ENCODE peak calls at places on chromosomes 4 and X, in five cellular contexts. One of them, this sample, is unnamed.

GRCh38 chr4:108303488-108304177 is 134.9 kb upstream of the LEF1 start:
- DNase-seq in IMR-90: peak; percentile 1
- DNase-seq in uterus: no peak
- DNase-seq in adrenal gland: no peak
- DNase-seq in A549: no peak
- DNase-seq in this sample: no peak

GRCh38 chrX:154358011-154358410 is 16.4 kb downstream of the FLNA start:
- DNase-seq in IMR-90: no peak
- DNase-seq in uterus: no peak
- DNase-seq in adrenal gland: no peak
- DNase-seq in A549: no peak
- DNase-seq in this sample: no peak

GRCh38 chr4:182604161-182604591 is 313.0 kb downstream of the DCTD start:
- DNase-seq in IMR-90: peak; percentile 97
- DNase-seq in A549: no peak
- DNase-seq in uterus: no peak
- DNase-seq in adrenal gland: no peak
- DNase-seq in this sample: no peak

GRCh38 chr4:28427306-28428085 is 1566.9 kb downstream of the STIM2 start:
- DNase-seq in uterus: no peak
- DNase-seq in IMR-90: no peak
- DNase-seq in adrenal gland: no peak
- DNase-seq in A549: no peak
- DNase-seq in this sample: no peak

GRCh38 chrX:112736310-112736709 is 56.6 kb upstream of the LHFPL1 start:
- DNase-seq in A549: no peak
- DNase-seq in uterus: no peak
- DNase-seq in adrenal gland: no peak
- DNase-seq in IMR-90: no peak
- DNase-seq in this sample: no peak

GRCh38 chr4:57073559-57073958 is 36.6 kb downstream of the IGFBP7 start:
- DNase-seq in IMR-90: no peak
- DNase-seq in adrenal gland: no peak
- DNase-seq in A549: no peak
- DNase-seq in uterus: no peak
- DNase-seq in this sample: no peak

GRCh38 chr4:181264908-181265307 is 978.3 kb upstream of the TENM3 start:
- DNase-seq in uterus: no peak
- DNase-seq in adrenal gland: no peak
- DNase-seq in A549: no peak
- DNase-seq in IMR-90: no peak
- DNase-seq in this sample: no peak

GRCh38 chr4:158356331-158356730 is 146.0 kb downstream of the TMEM144 start:
- DNase-seq in adrenal gland: no peak
- DNase-seq in IMR-90: no peak
- DNase-seq in A549: no peak
- DNase-seq in uterus: no peak
- DNase-seq in this sample: no peak

GRCh38 chrX:8741981-8742380 is 10.0 kb upstream of the ANOS1 start:
- DNase-seq in adrenal gland: no peak
- DNase-seq in IMR-90: no peak
- DNase-seq in A549: no peak
- DNase-seq in uterus: no peak
- DNase-seq in this sample: no peak

GRCh38 chr4:147370473-147370872 is 110.4 kb upstream of the EDNRA start:
- DNase-seq in adrenal gland: no peak
- DNase-seq in uterus: no peak
- DNase-seq in A549: no peak
- DNase-seq in IMR-90: peak; percentile 43
- DNase-seq in this sample: no peak

GRCh38 chr4:157045507-157046127 is 30.3 kb upstream of the GLRB start:
- DNase-seq in adrenal gland: peak; percentile 51
- DNase-seq in IMR-90: peak; percentile 80
- DNase-seq in A549: peak; percentile 54
- DNase-seq in uterus: no peak
- DNase-seq in this sample: peak; percentile 56

GRCh38 chrX:153412746-153413720 is 1.8 kb downstream of the ZFP92 start:
- DNase-seq in adrenal gland: no peak
- DNase-seq in A549: peak; percentile 9
- DNase-seq in IMR-90: no peak
- DNase-seq in uterus: no peak
- DNase-seq in this sample: no peak

GRCh38 chrX:153927686-153927935 is 1.5 kb upstream of the ARHGAP4 start:
- DNase-seq in A549: no peak
- DNase-seq in adrenal gland: no peak
- DNase-seq in uterus: no peak
- DNase-seq in IMR-90: no peak
- DNase-seq in this sample: no peak

GRCh38 chrX:50154429-50154828 is 46.4 kb downstream of the AKAP4 start:
- DNase-seq in IMR-90: no peak
- DNase-seq in uterus: no peak
- DNase-seq in A549: no peak
- DNase-seq in adrenal gland: no peak
- DNase-seq in this sample: no peak

GRCh38 chr4:165464813-165465381 is 86.1 kb downstream of the CPE start:
- DNase-seq in A549: peak; percentile 26
- DNase-seq in adrenal gland: no peak
- DNase-seq in uterus: no peak
- DNase-seq in IMR-90: peak; percentile 48
- DNase-seq in this sample: peak; percentile 16

GRCh38 chr4:150002561-150002960 is 75.7 kb upstream of the DCLK2 start:
- DNase-seq in A549: peak; percentile 12
- DNase-seq in uterus: no peak
- DNase-seq in IMR-90: peak; percentile 34
- DNase-seq in adrenal gland: no peak
- DNase-seq in this sample: no peak

GRCh38 chrX:120731386-120731785 is 101.5 kb upstream of the C1GALT1C1 start:
- DNase-seq in uterus: no peak
- DNase-seq in IMR-90: no peak
- DNase-seq in A549: no peak
- DNase-seq in adrenal gland: no peak
- DNase-seq in this sample: no peak

GRCh38 chr4:38957239-38957815 is 74.9 kb downstream of the TMEM156 start:
- DNase-seq in adrenal gland: no peak
- DNase-seq in uterus: no peak
- DNase-seq in IMR-90: no peak
- DNase-seq in A549: no peak
- DNase-seq in this sample: no peak

GRCh38 chrX:13647709-13648212 is 5.2 kb upstream of the TCEANC start:
- DNase-seq in adrenal gland: peak; percentile 80
- DNase-seq in IMR-90: peak; percentile 89
- DNase-seq in A549: peak; percentile 16
- DNase-seq in uterus: peak; percentile 67
- DNase-seq in this sample: peak; percentile 34

GRCh38 chrX:129663171-129663570 is 8.4 kb upstream of the APLN start:
- DNase-seq in uterus: no peak
- DNase-seq in A549: no peak
- DNase-seq in IMR-90: peak; percentile 28
- DNase-seq in adrenal gland: no peak
- DNase-seq in this sample: no peak

GRCh38 chr4:14415146-14415545 is 587.1 kb upstream of the CPEB2 start:
- DNase-seq in A549: peak; percentile 6
- DNase-seq in adrenal gland: no peak
- DNase-seq in uterus: no peak
- DNase-seq in IMR-90: peak; percentile 31
- DNase-seq in this sample: no peak

GRCh38 chr4:77264826-77265225 is 107.8 kb downstream of the CCNG2 start:
- DNase-seq in IMR-90: no peak
- DNase-seq in uterus: no peak
- DNase-seq in adrenal gland: no peak
- DNase-seq in A549: no peak
- DNase-seq in this sample: no peak

GRCh38 chr4:98627883-98628282 is 30.5 kb downstream of the TSPAN5 start:
- DNase-seq in A549: no peak
- DNase-seq in uterus: no peak
- DNase-seq in adrenal gland: no peak
- DNase-seq in IMR-90: peak; percentile 81
- DNase-seq in this sample: no peak

DNA sequence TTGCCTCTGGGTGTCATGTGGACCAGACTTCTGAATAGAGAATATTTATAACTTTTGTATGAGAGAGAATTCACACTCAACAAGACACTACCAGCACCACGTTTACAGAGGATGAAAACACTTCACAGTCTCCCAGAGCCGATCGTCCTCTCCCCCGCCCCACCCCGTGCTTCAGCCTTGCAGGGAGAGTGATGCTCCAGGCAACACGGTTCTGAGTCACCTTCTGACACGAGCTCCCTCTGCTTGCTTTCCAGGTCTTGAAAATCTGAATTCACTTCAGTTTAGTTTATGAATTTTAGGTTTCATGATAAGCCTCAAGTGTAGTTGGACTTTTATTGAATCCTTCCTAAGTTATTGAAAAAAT is 59.8 kb downstream of the CPLX1 start:
- DNase-seq in IMR-90: peak; percentile 56
- DNase-seq in uterus: no peak
- DNase-seq in adrenal gland: peak; percentile 91
- DNase-seq in A549: peak; percentile 29
- DNase-seq in this sample: no peak
- H3K27ac ChIP-seq in IMR-90: no peak overlapping the region
- H3K27ac ChIP-seq in uterus: no peak overlapping the region
- H3K27ac ChIP-seq in adrenal gland: peak overlapping the region; percentile 1
- H3K27ac ChIP-seq in A549: no peak overlapping the region
- H3K27ac ChIP-seq in this sample: no peak overlapping the region

DNA sequence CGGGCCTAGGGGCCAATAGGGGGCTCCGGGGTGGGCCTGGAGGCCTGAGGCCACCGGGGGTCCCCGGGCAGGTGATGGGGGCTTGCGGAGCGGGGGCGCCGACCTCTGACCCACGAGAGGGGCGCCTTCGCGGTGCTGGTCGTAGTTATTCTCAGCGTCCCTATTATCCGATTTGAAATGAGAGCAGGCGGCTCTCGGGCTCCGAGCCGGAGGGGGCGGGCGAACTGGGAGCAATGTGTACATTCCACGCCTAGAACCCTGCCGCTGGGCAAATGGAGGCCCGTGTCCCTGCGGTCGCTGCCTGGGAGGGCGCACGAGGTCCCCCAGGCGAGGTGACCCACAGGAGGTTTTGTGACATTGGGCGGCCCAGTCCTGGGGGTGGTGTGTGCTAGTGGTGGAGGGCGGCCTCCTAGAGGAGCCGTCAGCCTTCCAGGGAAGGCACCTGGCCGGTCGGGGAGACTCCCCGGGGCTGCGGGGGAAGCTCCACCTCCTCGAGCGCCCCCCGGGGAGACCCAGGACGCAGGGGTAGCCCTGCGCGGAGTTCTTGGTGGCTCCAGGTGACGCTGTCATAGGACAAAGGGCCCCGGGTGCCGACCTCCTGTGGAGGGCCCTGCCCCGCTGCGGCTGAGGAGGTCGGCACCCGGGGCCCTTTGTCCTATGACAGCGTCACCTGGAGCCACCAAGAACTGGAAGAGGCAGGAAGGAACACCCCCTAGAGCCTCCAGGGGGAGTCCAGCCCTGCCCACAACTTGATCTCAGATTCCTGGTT is 102.6 kb upstream of the PRKX start:
- DNase-seq in IMR-90: peak; percentile 12
- DNase-seq in A549: peak; percentile 42
- DNase-seq in uterus: peak; percentile 53
- DNase-seq in adrenal gland: peak; percentile 61
- DNase-seq in this sample: peak; percentile 66
- TF ChIP-seq POLR2A in IMR-90: peak; percentile 10
- TF ChIP-seq POLR2A in A549: no peak
- TF ChIP-seq POLR2A in uterus: no peak
- TF ChIP-seq POLR2A in adrenal gland: peak; percentile 21
- TF ChIP-seq POLR2A in this sample: peak; percentile 23

GRCh38 chr4:10055871-10056270 is 34.6 kb upstream of the SLC2A9 start:
- DNase-seq in uterus: no peak
- DNase-seq in IMR-90: peak; percentile 20
- DNase-seq in A549: no peak
- DNase-seq in adrenal gland: no peak
- DNase-seq in this sample: no peak

GRCh38 chr4:10054571-10055041 is 33.3 kb upstream of the SLC2A9 start:
- DNase-seq in adrenal gland: no peak
- DNase-seq in uterus: no peak
- DNase-seq in A549: no peak
- DNase-seq in IMR-90: no peak
- DNase-seq in this sample: no peak

GRCh38 chr4:10056334-10057022 is 35.2 kb upstream of the SLC2A9 start:
- DNase-seq in A549: no peak
- DNase-seq in IMR-90: no peak
- DNase-seq in uterus: no peak
- DNase-seq in adrenal gland: no peak
- DNase-seq in this sample: peak; percentile 30

GRCh38 chr4:10051536-10052135 is 30.3 kb upstream of the SLC2A9 start:
- DNase-seq in A549: no peak
- DNase-seq in IMR-90: no peak
- DNase-seq in adrenal gland: no peak
- DNase-seq in uterus: no peak
- DNase-seq in this sample: no peak

DNA sequence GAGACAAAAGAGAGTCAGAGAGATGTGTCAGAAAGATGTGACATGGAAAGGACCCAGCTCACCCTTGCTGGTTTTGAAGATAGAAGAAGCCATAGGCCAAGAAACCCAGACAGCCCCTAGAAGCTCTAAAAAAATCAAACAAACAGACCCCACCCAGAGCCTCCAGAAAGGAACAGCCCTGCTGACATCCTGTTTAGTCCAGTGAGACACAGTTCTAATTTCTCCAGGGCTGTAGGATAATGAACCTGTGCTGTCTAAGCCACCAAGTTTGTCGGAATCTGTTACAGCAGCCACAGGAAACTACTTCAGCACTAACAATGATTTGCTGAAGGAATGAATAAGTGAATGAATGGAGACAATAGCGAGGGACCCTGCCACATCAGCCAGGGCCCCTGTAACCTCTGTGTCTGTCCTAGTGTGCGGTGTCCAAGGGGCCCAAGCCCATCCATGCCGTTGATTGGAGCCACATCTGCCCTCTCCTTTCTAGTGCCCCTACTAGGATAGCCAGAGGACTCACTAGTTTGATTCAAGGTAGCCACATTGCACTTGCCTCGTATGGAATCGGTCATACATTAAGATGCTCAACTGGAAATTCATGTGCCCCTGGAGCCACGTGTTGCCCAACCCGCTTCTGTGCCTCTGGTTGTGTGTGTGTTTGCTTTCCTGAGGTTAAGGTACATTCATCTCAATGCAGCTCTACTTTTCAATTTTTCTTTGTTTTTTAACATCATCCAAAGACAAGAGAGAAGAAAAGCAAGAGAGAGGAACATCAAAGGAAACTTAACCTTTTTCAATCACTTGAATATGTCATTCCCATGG is 32.5 kb upstream of the SLC2A9 start:
- DNase-seq in IMR-90: no peak
- DNase-seq in A549: no peak
- DNase-seq in adrenal gland: no peak
- DNase-seq in uterus: no peak
- DNase-seq in this sample: no peak
- H3K27ac ChIP-seq in IMR-90: no peak overlapping the region
- H3K27ac ChIP-seq in A549: no peak overlapping the region
- H3K27ac ChIP-seq in adrenal gland: no peak overlapping the region
- H3K27ac ChIP-seq in uterus: no peak overlapping the region
- H3K27ac ChIP-seq in this sample: no peak overlapping the region

GRCh38 chrX:71532753-71533425 is at the start of gene OGT:
- DNase-seq in uterus: peak; percentile 93
- DNase-seq in A549: peak; percentile 99
- DNase-seq in adrenal gland: peak; percentile 95
- DNase-seq in IMR-90: peak; percentile 97
- DNase-seq in this sample: peak; percentile 95
- TF ChIP-seq POLR2A in uterus: peak; percentile 58
- TF ChIP-seq POLR2A in A549: peak; percentile 74
- TF ChIP-seq POLR2A in adrenal gland: peak; percentile 83
- TF ChIP-seq POLR2A in IMR-90: peak; percentile 85
- TF ChIP-seq POLR2A in this sample: peak; percentile 71

This sample was measured in body of pancreas.